ENCODE peak calls at places on chromosome 5, in five cellular contexts. V, T, S, W and U are unnamed samples.

GRCh38 chr5:107074991-107075390 is 595.7 kb downstream of the EFNA5 start:
- DNase-seq in S (no peak), T (no peak), W (no peak), V (no peak), U (no peak)

GRCh38 chr5:68171101-68171558 is 44.4 kb upstream of the PIK3R1 start:
- DNase-seq in T (peak), V (no peak), S (peak), W (no peak), U (no peak)

GRCh38 chr5:73170522-73170921 is 2.5 kb upstream of the TMEM174 start:
- DNase-seq in S (no peak), V (peak), T (no peak), W (no peak), U (no peak)

GRCh38 chr5:159341914-159342313 is 11.6 kb upstream of the IL12B start:
- DNase-seq in T (no peak), S (peak), V (peak), W (peak), U (no peak)

GRCh38 chr5:123371575-123372179 is 51.5 kb downstream of the CEP120 start:
- DNase-seq in S (no peak), V (no peak), T (peak), W (peak), U (no peak)

GRCh38 chr5:132090107-132090506 is 16.5 kb downstream of the CSF2 start:
- DNase-seq in V (peak), S (no peak), T (no peak), W (no peak), U (no peak)

GRCh38 chr5:18285257-18285656 is 651.0 kb downstream of the TAF11L14 start:
- DNase-seq in V (no peak), S (no peak), W (no peak), T (no peak), U (no peak)

GRCh38 chr5:93079046-93079445 is 502.0 kb downstream of the NR2F1-AS1 start:
- DNase-seq in V (no peak), W (no peak), S (no peak), T (no peak), U (no peak)

GRCh38 chr5:71699751-71700150 is 19.3 kb upstream of the CARTPT start:
- DNase-seq in V (no peak), T (no peak), S (no peak), W (no peak), U (no peak)

GRCh38 chr5:100950975-100951374 is 47.9 kb upstream of the ST8SIA4 start:
- DNase-seq in W (no peak), S (no peak), T (no peak), V (no peak), U (no peak)

GRCh38 chr5:105828855-105829254 is 1841.9 kb downstream of the EFNA5 start:
- DNase-seq in V (no peak), S (no peak), T (no peak), W (no peak), U (no peak)
- TF ChIP-seq POLR2AphosphoS5 in V (no peak), S (no peak), T (no peak), W (no peak), U (no peak)

GRCh38 chr5:169460896-169461295 is 122.7 kb upstream of the SPDL1 start:
- DNase-seq in W (no peak), V (no peak), S (no peak), T (no peak), U (no peak)
- TF ChIP-seq POLR2AphosphoS5 in W (no peak), V (no peak), S (no peak), T (no peak), U (no peak)

DNA sequence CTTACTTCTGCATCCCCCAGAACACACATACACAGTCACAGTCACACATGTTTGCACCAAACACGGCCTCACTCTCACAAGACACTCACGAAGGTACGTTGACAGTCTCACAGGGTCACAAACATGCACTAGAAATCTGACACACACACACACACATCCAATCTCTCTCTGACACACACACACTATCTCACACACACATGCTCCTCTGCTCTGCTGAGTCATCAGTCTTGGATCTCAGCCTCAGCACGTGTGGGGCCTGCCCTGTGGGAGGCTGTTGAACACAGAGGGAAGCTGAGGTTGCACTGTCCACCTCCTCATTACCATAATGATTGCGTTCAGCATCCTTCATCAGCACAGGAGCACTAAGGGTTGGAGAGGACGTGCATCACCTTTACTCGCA is 188.8 kb downstream of the MTRR start:
- DNase-seq in V (no peak), W (no peak), T (no peak), S (no peak), U (no peak)
- TF ChIP-seq POLR2AphosphoS5 in V (no peak), W (no peak), T (no peak), S (no peak), U (no peak)

GRCh38 chr5:34923694-34924461 is 5.5 kb upstream of the DNAJC21 start:
- DNase-seq in T (no peak), V (peak), S (no peak), W (no peak), U (no peak)
- TF ChIP-seq POLR2AphosphoS5 in T (no peak), V (peak), S (no peak), W (no peak), U (no peak)